ENCODE peak calls at places on chromosomes 16 and 17, in ten cellular contexts. One of them, this sample, is unnamed.

GRCh38 chr16:6548507-6548906 is 784.1 kb upstream of the RBFOX1 start:
- DNase-seq in effector CD4-positive, alpha-beta T cell: no peak
- DNase-seq in hepatocyte: no peak
- DNase-seq in GM23338: no peak
- DNase-seq in DMS 273 treated with DMSO at 0.1 percent for 48 hours: no peak
- DNase-seq in anterior cingulate cortex: no peak
- DNase-seq in B cell: no peak
- DNase-seq in GM06990: no peak
- DNase-seq in psoas muscle: no peak
- DNase-seq in GM12891: no peak
- DNase-seq in this sample: no peak

GRCh38 chr17:48626470-48627241 is 498 bp upstream of the HOXB9 start:
- DNase-seq in effector CD4-positive, alpha-beta T cell: no peak
- DNase-seq in hepatocyte: peak
- DNase-seq in GM23338: peak
- DNase-seq in DMS 273 treated with DMSO at 0.1 percent for 48 hours: no peak
- DNase-seq in anterior cingulate cortex: no peak
- DNase-seq in B cell: peak
- DNase-seq in GM06990: no peak
- DNase-seq in psoas muscle: no peak
- DNase-seq in GM12891: no peak
- DNase-seq in this sample: peak

GRCh38 chr16:13245713-13246377 is 344.4 kb downstream of the SHISA9 start:
- DNase-seq in effector CD4-positive, alpha-beta T cell: no peak
- DNase-seq in hepatocyte: peak
- DNase-seq in GM23338: no peak
- DNase-seq in DMS 273 treated with DMSO at 0.1 percent for 48 hours: no peak
- DNase-seq in anterior cingulate cortex: no peak
- DNase-seq in B cell: no peak
- DNase-seq in GM06990: no peak
- DNase-seq in psoas muscle: no peak
- DNase-seq in GM12891: no peak
- DNase-seq in this sample: no peak

GRCh38 chr17:18238299-18238698 is 12.9 kb downstream of the LLGL1 start:
- DNase-seq in effector CD4-positive, alpha-beta T cell: no peak
- DNase-seq in hepatocyte: no peak
- DNase-seq in GM23338: no peak
- DNase-seq in DMS 273 treated with DMSO at 0.1 percent for 48 hours: no peak
- DNase-seq in anterior cingulate cortex: no peak
- DNase-seq in B cell: no peak
- DNase-seq in GM06990: no peak
- DNase-seq in psoas muscle: no peak
- DNase-seq in GM12891: no peak
- DNase-seq in this sample: no peak

GRCh38 chr17:27384261-27384701 is 72.0 kb upstream of the KSR1 start:
- DNase-seq in effector CD4-positive, alpha-beta T cell: no peak
- DNase-seq in hepatocyte: no peak
- DNase-seq in GM23338: no peak
- DNase-seq in DMS 273 treated with DMSO at 0.1 percent for 48 hours: peak
- DNase-seq in anterior cingulate cortex: peak
- DNase-seq in B cell: no peak
- DNase-seq in GM06990: no peak
- DNase-seq in psoas muscle: peak
- DNase-seq in GM12891: no peak
- DNase-seq in this sample: peak

GRCh38 chr16:21263640-21264211 is 14.4 kb downstream of the CRYM start:
- DNase-seq in effector CD4-positive, alpha-beta T cell: no peak
- DNase-seq in hepatocyte: peak
- DNase-seq in GM23338: no peak
- DNase-seq in DMS 273 treated with DMSO at 0.1 percent for 48 hours: no peak
- DNase-seq in anterior cingulate cortex: no peak
- DNase-seq in B cell: peak
- DNase-seq in GM06990: peak
- DNase-seq in psoas muscle: no peak
- DNase-seq in GM12891: peak
- DNase-seq in this sample: peak

GRCh38 chr16:31071861-31072260 is 2.2 kb downstream of the ZNF668 start:
- DNase-seq in effector CD4-positive, alpha-beta T cell: no peak
- DNase-seq in hepatocyte: peak
- DNase-seq in GM23338: no peak
- DNase-seq in DMS 273 treated with DMSO at 0.1 percent for 48 hours: no peak
- DNase-seq in anterior cingulate cortex: no peak
- DNase-seq in B cell: no peak
- DNase-seq in GM06990: no peak
- DNase-seq in psoas muscle: no peak
- DNase-seq in GM12891: no peak
- DNase-seq in this sample: peak

GRCh38 chr17:74591503-74591902 is 580 bp downstream of the CD300LD start:
- DNase-seq in effector CD4-positive, alpha-beta T cell: no peak
- DNase-seq in hepatocyte: no peak
- DNase-seq in GM23338: no peak
- DNase-seq in DMS 273 treated with DMSO at 0.1 percent for 48 hours: no peak
- DNase-seq in anterior cingulate cortex: no peak
- DNase-seq in B cell: no peak
- DNase-seq in GM06990: no peak
- DNase-seq in psoas muscle: no peak
- DNase-seq in GM12891: no peak
- DNase-seq in this sample: no peak

GRCh38 chr16:11327277-11328171 is 17.7 kb upstream of the RMI2 start:
- DNase-seq in effector CD4-positive, alpha-beta T cell: no peak
- DNase-seq in hepatocyte: no peak
- DNase-seq in GM23338: peak
- DNase-seq in DMS 273 treated with DMSO at 0.1 percent for 48 hours: no peak
- DNase-seq in anterior cingulate cortex: no peak
- DNase-seq in B cell: peak
- DNase-seq in GM06990: peak
- DNase-seq in psoas muscle: no peak
- DNase-seq in GM12891: no peak
- DNase-seq in this sample: no peak

GRCh38 chr17:40687106-40687505 is 16.4 kb downstream of the KRT24 start:
- DNase-seq in effector CD4-positive, alpha-beta T cell: no peak
- DNase-seq in hepatocyte: no peak
- DNase-seq in GM23338: peak
- DNase-seq in DMS 273 treated with DMSO at 0.1 percent for 48 hours: no peak
- DNase-seq in anterior cingulate cortex: no peak
- DNase-seq in B cell: no peak
- DNase-seq in GM06990: no peak
- DNase-seq in psoas muscle: no peak
- DNase-seq in GM12891: no peak
- DNase-seq in this sample: no peak

GRCh38 chr17:37815516-37815915 is 70.7 kb upstream of the HNF1B start:
- DNase-seq in effector CD4-positive, alpha-beta T cell: no peak
- DNase-seq in hepatocyte: no peak
- DNase-seq in GM23338: no peak
- DNase-seq in DMS 273 treated with DMSO at 0.1 percent for 48 hours: no peak
- DNase-seq in anterior cingulate cortex: no peak
- DNase-seq in B cell: no peak
- DNase-seq in GM06990: no peak
- DNase-seq in psoas muscle: no peak
- DNase-seq in GM12891: no peak
- DNase-seq in this sample: no peak

GRCh38 chr16:84483882-84484565 is 20.4 kb downstream of the MEAK7 start:
- DNase-seq in effector CD4-positive, alpha-beta T cell: no peak
- DNase-seq in hepatocyte: peak
- DNase-seq in GM23338: no peak
- DNase-seq in DMS 273 treated with DMSO at 0.1 percent for 48 hours: no peak
- DNase-seq in anterior cingulate cortex: no peak
- DNase-seq in B cell: no peak
- DNase-seq in GM06990: no peak
- DNase-seq in psoas muscle: no peak
- DNase-seq in GM12891: no peak
- DNase-seq in this sample: no peak

GRCh38 chr17:56913000-56913866 is 616 bp downstream of the TRIM25 start:
- DNase-seq in effector CD4-positive, alpha-beta T cell: no peak
- DNase-seq in hepatocyte: peak
- DNase-seq in GM23338: peak
- DNase-seq in DMS 273 treated with DMSO at 0.1 percent for 48 hours: no peak
- DNase-seq in anterior cingulate cortex: no peak
- DNase-seq in B cell: peak
- DNase-seq in GM06990: no peak
- DNase-seq in psoas muscle: peak
- DNase-seq in GM12891: no peak
- DNase-seq in this sample: no peak

GRCh38 chr16:88613-89012 is 10.6 kb downstream of the MPG start:
- DNase-seq in effector CD4-positive, alpha-beta T cell: no peak
- DNase-seq in hepatocyte: no peak
- DNase-seq in GM23338: no peak
- DNase-seq in DMS 273 treated with DMSO at 0.1 percent for 48 hours: no peak
- DNase-seq in anterior cingulate cortex: no peak
- DNase-seq in B cell: no peak
- DNase-seq in GM06990: no peak
- DNase-seq in psoas muscle: no peak
- DNase-seq in GM12891: no peak
- DNase-seq in this sample: no peak

GRCh38 chr16:6446370-6446769 is 886.3 kb upstream of the RBFOX1 start:
- DNase-seq in effector CD4-positive, alpha-beta T cell: no peak
- DNase-seq in hepatocyte: no peak
- DNase-seq in GM23338: peak
- DNase-seq in DMS 273 treated with DMSO at 0.1 percent for 48 hours: no peak
- DNase-seq in anterior cingulate cortex: no peak
- DNase-seq in B cell: no peak
- DNase-seq in GM06990: no peak
- DNase-seq in psoas muscle: no peak
- DNase-seq in GM12891: no peak
- DNase-seq in this sample: no peak

GRCh38 chr17:35087731-35088646 is 24.5 kb upstream of the RFFL start:
- DNase-seq in effector CD4-positive, alpha-beta T cell: no peak
- DNase-seq in hepatocyte: peak
- DNase-seq in GM23338: peak
- DNase-seq in DMS 273 treated with DMSO at 0.1 percent for 48 hours: no peak
- DNase-seq in anterior cingulate cortex: peak
- DNase-seq in B cell: peak
- DNase-seq in GM06990: no peak
- DNase-seq in psoas muscle: peak
- DNase-seq in GM12891: no peak
- DNase-seq in this sample: peak

GRCh38 chr17:21049457-21049856 is 6.6 kb upstream of the USP22 start:
- DNase-seq in effector CD4-positive, alpha-beta T cell: no peak
- DNase-seq in hepatocyte: no peak
- DNase-seq in GM23338: no peak
- DNase-seq in DMS 273 treated with DMSO at 0.1 percent for 48 hours: no peak
- DNase-seq in anterior cingulate cortex: no peak
- DNase-seq in B cell: no peak
- DNase-seq in GM06990: no peak
- DNase-seq in psoas muscle: no peak
- DNase-seq in GM12891: no peak
- DNase-seq in this sample: no peak

GRCh38 chr17:27846042-27846655 is 45.8 kb upstream of the NOS2 start:
- DNase-seq in effector CD4-positive, alpha-beta T cell: peak
- DNase-seq in hepatocyte: no peak
- DNase-seq in GM23338: no peak
- DNase-seq in DMS 273 treated with DMSO at 0.1 percent for 48 hours: no peak
- DNase-seq in anterior cingulate cortex: no peak
- DNase-seq in B cell: no peak
- DNase-seq in GM06990: no peak
- DNase-seq in psoas muscle: no peak
- DNase-seq in GM12891: no peak
- DNase-seq in this sample: no peak

GRCh38 chr17:17120294-17120693 is 78.0 kb downstream of the MPRIP start:
- DNase-seq in effector CD4-positive, alpha-beta T cell: no peak
- DNase-seq in hepatocyte: no peak
- DNase-seq in GM23338: no peak
- DNase-seq in DMS 273 treated with DMSO at 0.1 percent for 48 hours: no peak
- DNase-seq in anterior cingulate cortex: no peak
- DNase-seq in B cell: no peak
- DNase-seq in GM06990: no peak
- DNase-seq in psoas muscle: no peak
- DNase-seq in GM12891: no peak
- DNase-seq in this sample: no peak

GRCh38 chr16:55435387-55435786 is 43.6 kb upstream of the MMP2 start:
- DNase-seq in effector CD4-positive, alpha-beta T cell: no peak
- DNase-seq in hepatocyte: no peak
- DNase-seq in GM23338: no peak
- DNase-seq in DMS 273 treated with DMSO at 0.1 percent for 48 hours: no peak
- DNase-seq in anterior cingulate cortex: no peak
- DNase-seq in B cell: no peak
- DNase-seq in GM06990: no peak
- DNase-seq in psoas muscle: no peak
- DNase-seq in GM12891: no peak
- DNase-seq in this sample: no peak

GRCh38 chr16:51665599-51665998 is 514.5 kb upstream of the SALL1 start:
- DNase-seq in effector CD4-positive, alpha-beta T cell: no peak
- DNase-seq in hepatocyte: no peak
- DNase-seq in GM23338: no peak
- DNase-seq in DMS 273 treated with DMSO at 0.1 percent for 48 hours: no peak
- DNase-seq in anterior cingulate cortex: no peak
- DNase-seq in B cell: no peak
- DNase-seq in GM06990: no peak
- DNase-seq in psoas muscle: no peak
- DNase-seq in GM12891: no peak
- DNase-seq in this sample: no peak

GRCh38 chr17:54891176-54891821 is 9.4 kb upstream of the TOM1L1 start:
- DNase-seq in effector CD4-positive, alpha-beta T cell: no peak
- DNase-seq in hepatocyte: peak
- DNase-seq in GM23338: peak
- DNase-seq in DMS 273 treated with DMSO at 0.1 percent for 48 hours: peak
- DNase-seq in anterior cingulate cortex: peak
- DNase-seq in B cell: no peak
- DNase-seq in GM06990: no peak
- DNase-seq in psoas muscle: no peak
- DNase-seq in GM12891: peak
- DNase-seq in this sample: peak